ENCODE peak calls at places on chromosomes 6 and 20, in eight cellular contexts. J is SK-N-SH; T is CD4-positive, alpha-beta T cell; N is CD8-positive, alpha-beta memory T cell; Z is G401; P is stromal cell of bone marrow; S is RWPE1; Q is dorsolateral prefrontal cortex. C is an unnamed sample.

GRCh38 chr20:56967916-56968315 is 298.5 kb downstream of the BMP7 start:
- DNase-seq in J (no peak), T (no peak), N (no peak), Z (no peak), P (no peak), S (no peak), Q (no peak), C (no peak)

GRCh38 chr6:148137652-148138051 is 205.0 kb upstream of the SASH1 start:
- DNase-seq in J (no peak), T (no peak), N (no peak), Z (no peak), P (no peak), S (no peak), Q (no peak), C (no peak)

GRCh38 chr20:47358672-47359532 is 2.4 kb upstream of the ZMYND8 start:
- DNase-seq in J (peak), T (no peak), N (peak), Z (peak), P (peak), S (peak), Q (peak), C (no peak)

GRCh38 chr6:105432797-105433196 is 29.9 kb upstream of the PREP start:
- DNase-seq in J (no peak), T (no peak), N (no peak), Z (no peak), P (peak), S (peak), Q (no peak), C (no peak)

GRCh38 chr6:97289332-97289731 is 6.3 kb upstream of the MMS22L start:
- DNase-seq in J (no peak), T (no peak), N (no peak), Z (no peak), P (no peak), S (no peak), Q (no peak), C (no peak)

GRCh38 chr20:33697129-33697528 is 10.9 kb upstream of the E2F1 start:
- DNase-seq in J (peak), T (no peak), N (no peak), Z (no peak), P (no peak), S (no peak), Q (peak), C (no peak)

GRCh38 chr20:50295762-50296449 is 105.3 kb downstream of the CEBPB start:
- DNase-seq in J (peak), T (no peak), N (no peak), Z (no peak), P (no peak), S (no peak), Q (no peak), C (no peak)

GRCh38 chr20:61251529-61252393 is at the start of gene CDH4:
- DNase-seq in J (peak), T (no peak), N (no peak), Z (no peak), P (no peak), S (peak), Q (peak), C (peak)

GRCh38 chr6:44539701-44540100 is 152.2 kb downstream of the CDC5L start:
- DNase-seq in J (no peak), T (no peak), N (no peak), Z (no peak), P (no peak), S (peak), Q (no peak), C (no peak)

GRCh38 chr6:153051801-153052200 is 49.3 kb upstream of the MTRF1L start:
- DNase-seq in J (no peak), T (no peak), N (no peak), Z (no peak), P (no peak), S (no peak), Q (no peak), C (no peak)

GRCh38 chr6:91580635-91581034 is 993.8 kb upstream of the MAP3K7 start:
- DNase-seq in J (no peak), T (no peak), N (no peak), Z (no peak), P (no peak), S (no peak), Q (no peak), C (no peak)

GRCh38 chr20:33693274-33693673 is 7.1 kb upstream of the E2F1 start:
- DNase-seq in J (no peak), T (no peak), N (no peak), Z (no peak), P (no peak), S (no peak), Q (no peak), C (no peak)

GRCh38 chr20:31811796-31812728 is 7.1 kb upstream of the MYLK2 start:
- DNase-seq in J (no peak), T (no peak), N (no peak), Z (no peak), P (no peak), S (no peak), Q (no peak), C (no peak)

GRCh38 chr6:111776236-111777189 is 96.7 kb downstream of the FYN start:
- DNase-seq in J (no peak), T (no peak), N (no peak), Z (no peak), P (no peak), S (no peak), Q (no peak), C (no peak)

GRCh38 chr20:43558412-43559146 is at the start of gene SGK2:
- DNase-seq in J (no peak), T (no peak), N (no peak), Z (no peak), P (no peak), S (no peak), Q (no peak), C (no peak)

GRCh38 chr6:134724653-134725340 is 225.1 kb downstream of the ALDH8A1 start:
- DNase-seq in J (no peak), T (no peak), N (no peak), Z (no peak), P (no peak), S (no peak), Q (no peak), C (no peak)

GRCh38 chr6:144219056-144219685 is 66.0 kb upstream of the UTRN start:
- DNase-seq in J (peak), T (no peak), N (peak), Z (peak), P (peak), S (peak), Q (no peak), C (no peak)

GRCh38 chr6:151136141-151136755 is 103.5 kb upstream of the AKAP12 start:
- DNase-seq in J (no peak), T (no peak), N (no peak), Z (no peak), P (no peak), S (no peak), Q (no peak), C (no peak)

GRCh38 chr6:23659125-23659524 is 466.9 kb upstream of the NRSN1 start:
- DNase-seq in J (peak), T (no peak), N (no peak), Z (peak), P (peak), S (no peak), Q (no peak), C (peak)

GRCh38 chr6:11025911-11026635 is 18.0 kb downstream of the ELOVL2 start:
- DNase-seq in J (no peak), T (no peak), N (no peak), Z (no peak), P (no peak), S (no peak), Q (no peak), C (no peak)

GRCh38 chr6:41256383-41256782 is 28.2 kb downstream of the TREML4 start:
- DNase-seq in J (no peak), T (no peak), N (no peak), Z (no peak), P (no peak), S (no peak), Q (no peak), C (no peak)

GRCh38 chr6:14454467-14454763 is 336.8 kb downstream of the CD83 start:
- DNase-seq in J (no peak), T (peak), N (peak), Z (no peak), P (no peak), S (no peak), Q (no peak), C (no peak)

GRCh38 chr6:29295623-29296022 is 5.9 kb upstream of the OR14J1 start:
- DNase-seq in J (no peak), T (no peak), N (no peak), Z (no peak), P (no peak), S (no peak), Q (no peak), C (no peak)

C was measured in endothelial cell.